ENCODE peak calls at places on chromosomes 6 and 20, in ten cellular contexts. M is NCI-H774; G is CD4-positive, alpha-beta memory T cell; W is EH; J is pancreas; Z is left lung; T is T-helper 9 cell; I is NCI-H460; F is lung; S is fibroblast of villous mesenchyme. R is an unnamed sample.

GRCh38 chr6:36491378-36491965 is 48.7 kb downstream of the KCTD20 start:
- DNase-seq in W (peak), G (no peak), J (no peak), M (no peak), I (no peak), T (no peak), S (no peak), Z (no peak), F (no peak), R (no peak)

GRCh38 chr20:54067606-54068174 is 2.7 kb downstream of the BCAS1 start:
- DNase-seq in T (no peak), F (peak), S (no peak), M (no peak), I (no peak), G (no peak), W (no peak), J (peak), Z (no peak), R (no peak)

GRCh38 chr20:45727044-45727443 is 4.9 kb downstream of the SPINT4 start:
- DNase-seq in I (no peak), F (no peak), T (no peak), S (peak), M (no peak), G (no peak), W (peak), Z (no peak), J (no peak), R (no peak)

GRCh38 chr20:47031821-47032220 is 137.2 kb downstream of the EYA2 start:
- DNase-seq in I (no peak), G (no peak), Z (no peak), M (no peak), T (no peak), F (no peak), S (no peak), J (no peak), W (no peak), R (no peak)

GRCh38 chr20:18019068-18019467 is 38.6 kb downstream of the OVOL2 start:
- DNase-seq in T (no peak), S (peak), J (no peak), Z (no peak), M (no peak), I (no peak), W (peak), F (no peak), G (no peak), R (no peak)

GRCh38 chr6:154682633-154683125 is 50.5 kb upstream of the SCAF8 start:
- DNase-seq in T (no peak), F (no peak), S (no peak), I (no peak), M (no peak), W (no peak), J (no peak), G (no peak), Z (no peak), R (no peak)

GRCh38 chr6:116210750-116211425 is 43.0 kb downstream of the TSPYL4 start:
- DNase-seq in F (peak), S (no peak), G (no peak), T (no peak), Z (peak), W (peak), J (no peak), I (no peak), M (no peak), R (no peak)

GRCh38 chr6:79313254-79313653 is 78.8 kb upstream of the HMGN3 start:
- DNase-seq in M (peak), I (no peak), J (no peak), W (no peak), T (no peak), G (no peak), Z (no peak), F (no peak), S (no peak), R (no peak)

GRCh38 chr6:14454467-14454763 is 336.8 kb downstream of the CD83 start:
- DNase-seq in T (no peak), J (no peak), W (no peak), Z (no peak), S (no peak), M (peak), F (no peak), G (peak), I (no peak), R (no peak)

GRCh38 chr6:132270745-132271414 is 130.4 kb downstream of the MOXD1 start:
- DNase-seq in S (no peak), G (no peak), I (peak), T (no peak), F (no peak), W (no peak), J (no peak), M (peak), Z (no peak), R (no peak)

GRCh38 chr20:50026746-50027575 is 44.2 kb downstream of the SNAI1 start:
- DNase-seq in S (no peak), G (no peak), T (no peak), W (no peak), I (no peak), F (no peak), M (no peak), J (no peak), Z (no peak), R (no peak)

GRCh38 chr6:137715589-137716045 is 151.4 kb upstream of the TNFAIP3 start:
- DNase-seq in S (peak), F (no peak), G (peak), I (no peak), M (no peak), Z (no peak), T (peak), J (no peak), W (peak), R (no peak)

R was measured in T-helper 17 cell.